ENCODE peak calls at places on chromosomes 4 and X, in seven cellular contexts. S is mesenchymal stem cell, Z is H1, F is IMR-90, D is H9, O is neuronal stem cell, U is trophoblast cell. G is an unnamed sample. For H3K4me1, the result is how much of the 10 kb centered on the place peaks cover.

GRCh38 chr4:153185453-153185852 is 18.8 kb upstream of the TRIM2 start:
- DNase-seq in S (no peak), F (no peak), D (no peak), O (no peak), U (no peak), Z (no peak), G (no peak)

GRCh38 chr4:40976343-40976742 is 226.6 kb downstream of the NSUN7 start:
- DNase-seq in D (no peak), Z (no peak), F (peak), O (peak), S (peak), U (peak), G (peak)

GRCh38 chr4:113637823-113638691 is 123.5 kb downstream of the CAMK2D start:
- DNase-seq in D (no peak), O (no peak), S (no peak), U (no peak), Z (no peak), F (no peak), G (no peak)

GRCh38 chr4:80215449-80216052 is 18.2 kb downstream of the PRDM8 start:
- DNase-seq in F (peak), D (no peak), S (peak), O (no peak), Z (no peak), U (no peak), G (peak)

GRCh38 chr4:156981262-156981661 is 9.7 kb upstream of the PDGFC start:
- DNase-seq in O (no peak), S (no peak), Z (no peak), F (no peak), D (no peak), U (no peak), G (no peak)

GRCh38 chr4:64617813-64618212 is 208.6 kb upstream of the TECRL start:
- DNase-seq in F (no peak), O (no peak), S (no peak), Z (no peak), U (no peak), D (no peak), G (peak)

GRCh38 chr4:135741583-135741982 is 1540.0 kb upstream of the PABPC4L start:
- DNase-seq in Z (no peak), S (no peak), O (no peak), F (no peak), U (no peak), D (no peak), G (no peak)

GRCh38 chr4:52317361-52317879 is 266.3 kb downstream of the SPATA18 start:
- DNase-seq in O (no peak), D (no peak), U (no peak), S (no peak), Z (no peak), F (no peak), G (no peak)

DNA sequence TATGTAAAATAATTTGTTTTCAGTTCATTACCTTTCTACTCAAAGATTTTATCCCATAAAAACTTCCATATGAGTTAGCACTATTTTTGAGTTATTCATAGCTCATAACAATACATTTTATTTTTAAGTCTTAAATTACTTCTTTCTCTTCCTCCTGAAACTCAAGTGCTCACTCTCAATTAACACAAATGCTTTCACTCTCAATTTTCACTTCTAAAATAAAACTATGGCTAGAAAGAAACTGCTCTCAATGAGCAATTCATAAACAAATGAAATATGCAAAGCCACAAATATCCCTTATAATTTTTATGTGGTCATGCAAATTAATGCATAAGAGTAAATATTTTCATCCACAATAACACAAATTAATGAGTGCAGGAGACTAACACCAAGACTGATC is 38.8 kb downstream of the MAML3 start:
- DNase-seq in O (no peak), U (no peak), F (no peak), D (no peak), Z (no peak), S (no peak), G (no peak)
- H3K4me1 ChIP-seq in O (under half), U (under half), F (under half), D (under half), Z (under half), S (under half), G (under half)

GRCh38 chr4:78346222-78346621 is 205.3 kb upstream of the ANXA3 start:
- DNase-seq in F (no peak), D (no peak), Z (no peak), S (no peak), U (no peak), O (no peak), G (peak)

GRCh38 chr4:78345237-78345636 is 206.3 kb upstream of the ANXA3 start:
- DNase-seq in Z (no peak), U (no peak), S (no peak), F (no peak), D (no peak), O (no peak), G (no peak)

GRCh38 chr4:78347527-78347926 is 204.0 kb upstream of the ANXA3 start:
- DNase-seq in O (no peak), S (no peak), U (no peak), D (no peak), F (no peak), Z (no peak), G (no peak)

DNA sequence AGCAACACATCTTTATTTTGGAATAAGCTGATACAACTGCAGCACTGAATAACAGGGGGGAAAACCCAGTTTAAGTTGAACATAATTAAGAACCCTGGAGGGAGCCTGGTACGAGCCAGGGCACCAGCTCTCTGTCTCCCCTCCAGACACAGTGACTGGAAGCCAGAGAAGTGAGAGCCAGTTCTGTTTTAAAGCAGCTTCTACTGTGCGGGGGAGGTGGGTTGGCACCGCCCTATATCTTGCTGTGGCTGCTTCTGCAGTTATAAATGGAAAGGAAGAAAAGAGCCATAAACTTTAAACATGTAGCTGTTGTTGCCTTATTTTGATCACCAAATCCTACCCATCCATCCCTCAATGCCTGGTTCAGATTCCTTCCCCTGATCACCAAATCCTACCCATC is 207.9 kb upstream of the ANXA3 start:
- DNase-seq in D (no peak), O (no peak), Z (no peak), U (no peak), F (no peak), S (no peak), G (no peak)
- H3K18ac ChIP-seq in D (no peak), O (no peak), Z (no peak), U (no peak), F (no peak), S (no peak), G (no peak)

DNA sequence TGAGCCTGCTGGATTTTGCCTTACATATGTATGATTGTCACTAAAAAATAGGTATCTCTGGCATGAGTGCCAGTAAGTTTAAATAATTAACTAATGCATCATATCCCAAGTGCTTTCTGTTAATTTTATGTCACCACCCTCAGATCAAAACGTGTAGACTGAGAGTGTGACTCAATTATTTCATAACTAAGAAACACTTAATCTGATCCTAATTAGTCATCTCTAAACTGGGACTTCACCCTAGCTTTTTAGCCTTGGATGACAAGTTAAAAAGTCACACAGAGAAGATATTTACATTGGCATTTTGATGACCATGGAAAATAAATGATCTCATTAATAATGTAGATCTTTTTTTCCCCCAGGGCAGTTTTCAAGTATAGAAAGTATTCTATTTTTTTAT is 23.1 kb upstream of the SLC6A14 start:
- DNase-seq in Z (no peak), S (no peak), F (no peak), D (no peak), O (no peak), U (no peak), G (no peak)
- H4K8ac ChIP-seq in Z (no peak), S (no peak), F (no peak), D (no peak), O (no peak), U (no peak), G (no peak)

GRCh38 chr4:87915621-87916020 is 59.9 kb upstream of the SPP1 start:
- DNase-seq in F (no peak), Z (no peak), O (no peak), S (no peak), U (no peak), D (no peak), G (no peak)
- H3K4me1 ChIP-seq in F (under half), Z (under half), O (under half), S (under half), U (under half), D (under half), G (under half)

DNA sequence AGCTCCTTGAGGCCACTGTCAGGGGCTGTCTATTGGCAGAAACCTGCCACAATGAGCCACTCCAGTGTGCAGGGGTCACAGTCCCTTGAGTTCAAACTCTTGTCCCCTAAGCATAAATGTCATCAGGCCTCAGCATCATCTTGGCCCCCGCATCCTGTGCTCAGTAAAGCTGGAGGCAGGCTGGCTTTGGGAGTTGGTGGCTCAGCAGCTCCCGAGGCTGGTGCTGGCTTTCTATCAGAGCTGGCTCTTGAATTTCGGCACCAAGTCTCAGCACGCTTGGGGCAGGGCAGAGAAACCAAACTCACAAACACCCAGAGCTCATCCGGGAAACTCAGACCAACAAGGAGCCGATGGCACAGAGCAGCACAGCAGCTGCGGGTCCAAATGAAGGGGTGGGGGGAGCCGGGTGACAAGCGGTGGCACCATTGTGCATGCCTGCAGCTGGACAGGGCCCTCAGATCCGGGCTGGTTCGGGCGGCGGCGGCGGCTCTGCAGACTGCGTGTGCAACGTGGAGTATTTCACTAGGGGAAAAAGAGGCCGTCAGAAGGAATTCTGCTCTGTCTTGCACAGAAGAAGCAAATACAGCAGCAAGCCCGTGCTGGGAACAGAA is 75.5 kb downstream of the MTMR1 start:
- DNase-seq in D (no peak), O (no peak), Z (no peak), F (no peak), S (no peak), U (no peak), G (no peak)
- H3K18ac ChIP-seq in D (no peak), O (no peak), Z (no peak), F (no peak), S (peak), U (no peak), G (no peak)

DNA sequence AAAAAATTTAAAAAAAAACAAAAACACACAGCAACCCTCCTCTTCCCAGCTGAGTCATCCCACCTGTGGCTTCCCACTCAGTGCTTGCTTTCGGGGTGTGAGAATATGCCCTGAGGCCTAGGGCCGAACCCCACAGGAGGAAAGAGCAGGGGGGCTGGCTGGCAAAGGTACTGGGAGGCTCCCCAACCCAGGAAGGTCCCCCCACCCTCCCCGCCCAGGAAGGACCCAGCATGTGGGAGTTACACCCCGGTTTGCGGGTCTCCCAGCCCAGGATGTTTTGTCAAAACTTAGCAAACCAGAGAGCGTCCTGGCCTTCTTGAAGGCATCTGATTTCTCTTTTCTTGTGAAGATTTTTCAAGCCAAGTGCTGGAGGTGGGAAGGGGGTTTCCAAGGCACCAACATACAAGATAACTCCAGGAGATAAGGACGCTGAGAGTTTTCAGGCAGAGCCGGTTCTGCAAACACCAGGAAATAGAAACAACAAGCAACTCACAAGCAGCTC is 25.7 kb upstream of the CSF2RA start:
- DNase-seq in S (no peak), U (peak), F (no peak), D (peak), O (no peak), Z (no peak), G (peak)
- H4K8ac ChIP-seq in S (no peak), U (peak), F (no peak), D (no peak), O (no peak), Z (no peak), G (peak)